ENCODE peak calls at places on chromosomes 13 and 19, in five cellular contexts. Q, G, V, Y and K are unnamed samples.

GRCh38 chr19:42079886-42080763 is 4.2 kb downstream of the ZNF574 start:
- DNase-seq in G (no peak), V (no peak), Q (no peak), Y (no peak), K (no peak)

GRCh38 chr19:703651-704446 is 4.9 kb upstream of the PALM start:
- DNase-seq in V (peak; percentile 80), Q (peak; percentile 82), G (peak; percentile 36), Y (peak; percentile 67), K (peak; percentile 77)

GRCh38 chr13:101875717-101876393 is 423.4 kb downstream of the ITGBL1 start:
- DNase-seq in Q (peak; percentile 25), V (peak; percentile 41), Y (peak; percentile 13), G (peak; percentile 8), K (no peak)

GRCh38 chr13:113652404-113653263 is 5.4 kb downstream of the ATP4B start:
- DNase-seq in G (no peak), V (no peak), Y (no peak), Q (no peak), K (no peak)

GRCh38 chr13:74675185-74675584 is 541.0 kb upstream of the KLF12 start:
- DNase-seq in G (peak; percentile 27), V (no peak), Q (no peak), Y (peak; percentile 10), K (no peak)

GRCh38 chr19:46495789-46496099 is at the start of gene PNMA8B:
- DNase-seq in Y (peak; percentile 52), G (no peak), Q (peak; percentile 61), V (peak; percentile 90), K (peak; percentile 98)

GRCh38 chr13:30864352-30865130 is 41.5 kb upstream of the MEDAG start:
- DNase-seq in Y (peak; percentile 93), V (peak; percentile 55), G (peak; percentile 88), Q (peak; percentile 91), K (peak; percentile 62)

GRCh38 chr19:3606174-3606689 is 443 bp downstream of the TBXA2R start:
- DNase-seq in Y (no peak), V (no peak), Q (no peak), G (peak; percentile 36), K (no peak)

GRCh38 chr13:107713314-107713713 is 502.0 kb downstream of the LIG4 start:
- DNase-seq in V (no peak), G (no peak), Y (peak; percentile 1), Q (no peak), K (no peak)

GRCh38 chr13:66323695-66324094 is 906.4 kb downstream of the PCDH9 start:
- DNase-seq in V (no peak), Q (peak; percentile 24), G (no peak), Y (no peak), K (no peak)

GRCh38 chr13:113840541-113841354 is 23.1 kb downstream of the GAS6 start:
- DNase-seq in Y (no peak), Q (no peak), G (no peak), V (no peak), K (no peak)

GRCh38 chr19:12953456-12954149 is 3.4 kb downstream of the GADD45GIP1 start:
- DNase-seq in Q (no peak), Y (no peak), V (no peak), G (no peak), K (no peak)

GRCh38 chr19:23887642-23888041 is 27.0 kb upstream of the ZNF726 start:
- DNase-seq in Y (no peak), V (no peak), G (no peak), Q (no peak), K (no peak)

GRCh38 chr19:55085923-55086715 is 10.4 kb downstream of the EPS8L1 start:
- DNase-seq in G (no peak), V (no peak), Q (no peak), Y (no peak), K (no peak)

GRCh38 chr19:1251233-1251502 is 2.8 kb downstream of the MIDN start:
- DNase-seq in G (peak; percentile 78), Y (peak; percentile 82), Q (peak; percentile 80), V (peak; percentile 84), K (peak; percentile 88)

GRCh38 chr13:28022848-28023518 is 34.5 kb upstream of the URAD start:
- DNase-seq in Q (peak; percentile 27), Y (peak; percentile 16), G (peak; percentile 33), V (no peak), K (peak; percentile 30)

GRCh38 chr19:17671906-17672305 is 16.2 kb downstream of the UNC13A start:
- DNase-seq in Q (peak; percentile 43), G (peak; percentile 46), V (no peak), Y (peak; percentile 59), K (peak; percentile 41)

GRCh38 chr19:48123907-48124675 is 13.5 kb upstream of the PLA2G4C start:
- DNase-seq in G (peak; percentile 51), V (peak; percentile 65), Y (peak; percentile 86), Q (peak; percentile 51), K (no peak)

GRCh38 chr13:94303644-94304174 is 175.8 kb downstream of the DCT start:
- DNase-seq in Q (no peak), Y (no peak), V (no peak), G (no peak), K (no peak)

GRCh38 chr19:45729774-45730388 is 815 bp downstream of the FBXO46 start:
- DNase-seq in Y (no peak), V (peak; percentile 27), Q (no peak), G (peak; percentile 22), K (peak; percentile 38)

GRCh38 chr19:16449330-16449961 is 22.3 kb downstream of the EPS15L1 start:
- DNase-seq in Q (peak; percentile 24), Y (no peak), G (peak; percentile 45), V (no peak), K (no peak)

GRCh38 chr19:49200238-49200862 is 42.8 kb downstream of the TRPM4 start:
- DNase-seq in V (no peak), Q (peak; percentile 15), G (no peak), Y (no peak), K (no peak)

GRCh38 chr19:9967326-9967725 is 31.0 kb upstream of the OLFM2 start:
- DNase-seq in G (no peak), Y (peak; percentile 13), Q (peak; percentile 19), V (no peak), K (no peak)

GRCh38 chr19:58054792-58055482 is 4.1 kb upstream of the ZNF135 start:
- DNase-seq in V (no peak), Y (peak; percentile 12), G (peak; percentile 49), Q (peak; percentile 19), K (peak; percentile 81)

GRCh38 chr19:28980236-28980868 is 232.6 kb downstream of the UQCRFS1 start:
- DNase-seq in Q (peak; percentile 49), V (no peak), Y (peak; percentile 42), G (peak; percentile 62), K (peak; percentile 38)

GRCh38 chr13:31982540-31982939 is 49.0 kb upstream of the FRY start:
- DNase-seq in Q (peak; percentile 90), Y (peak; percentile 96), V (peak; percentile 70), G (peak; percentile 94), K (no peak)

GRCh38 chr19:10206226-10206873 is 11.6 kb upstream of the DNMT1 start:
- DNase-seq in Q (peak; percentile 68), V (peak; percentile 49), G (peak; percentile 74), Y (peak; percentile 63), K (no peak)

GRCh38 chr19:1856698-1857603 is 6.4 kb downstream of the KLF16 start:
- DNase-seq in G (peak; percentile 89), V (peak; percentile 95), Y (peak; percentile 71), Q (peak; percentile 79), K (peak; percentile 74)

GRCh38 chr13:29140277-29140676 is 320.1 kb downstream of the MTUS2 start:
- DNase-seq in Y (peak; percentile 71), Q (peak; percentile 79), V (peak; percentile 66), G (peak; percentile 90), K (peak; percentile 46)

GRCh38 chr19:33468361-33469170 is 53.0 kb downstream of the PEPD start:
- DNase-seq in G (no peak), Y (no peak), Q (no peak), V (no peak), K (peak; percentile 64)

GRCh38 chr19:44476559-44477408 is 23.5 kb downstream of the ZNF180 start:
- DNase-seq in Y (peak; percentile 37), V (no peak), Q (peak; percentile 23), G (peak; percentile 10), K (peak; percentile 28)

GRCh38 chr13:66927562-66927961 is 302.6 kb downstream of the PCDH9 start:
- DNase-seq in V (no peak), Q (no peak), G (no peak), Y (no peak), K (no peak)

GRCh38 chr19:29315566-29315965 is 102.6 kb upstream of the UQCRFS1 start:
- DNase-seq in G (no peak), V (no peak), Q (no peak), Y (no peak), K (no peak)

GRCh38 chr13:45851171-45851889 is at the start of gene SIAH3:
- DNase-seq in Q (peak; percentile 16), V (peak; percentile 14), G (peak; percentile 9), Y (peak; percentile 18), K (peak; percentile 72)

GRCh38 chr19:1064661-1065605 is 2.0 kb upstream of the ARHGAP45 start:
- DNase-seq in V (peak; percentile 84), G (peak; percentile 65), Y (peak; percentile 72), Q (peak; percentile 74), K (peak; percentile 86)

GRCh38 chr19:49929611-49930482 is 543 bp upstream of the NUP62 start:
- DNase-seq in Q (peak; percentile 99), G (peak; percentile 94), V (peak; percentile 95), Y (peak; percentile 99), K (peak; percentile 98)